ENCODE peak calls at places on chromosomes 7 and 10, in nine cellular contexts. K, Z, R, U, N, C, D, O and I are unnamed samples.

GRCh38 chr10:57955076-57955475 is 312.6 kb downstream of the IPMK start:
- DNase-seq in Z (no peak), U (no peak), O (no peak), K (no peak), C (no peak), N (no peak), D (no peak), R (no peak), I (no peak)

GRCh38 chr10:132933308-132934042 is 8.9 kb downstream of the CFAP46 start:
- DNase-seq in K (no peak), R (no peak), O (no peak), U (no peak), D (no peak), N (no peak), Z (no peak), C (no peak), I (no peak)

GRCh38 chr7:52992479-52993195 is 42.8 kb upstream of the POM121L12 start:
- DNase-seq in N (no peak), C (no peak), O (no peak), U (no peak), Z (no peak), D (no peak), K (no peak), R (no peak), I (no peak)

GRCh38 chr10:35498693-35499092 is 106.4 kb upstream of the GJD4 start:
- DNase-seq in O (no peak), R (no peak), K (no peak), Z (no peak), C (no peak), N (no peak), U (peak), D (no peak), I (no peak)

GRCh38 chr10:5552376-5553321 is 27.9 kb downstream of the CALML3 start:
- DNase-seq in D (no peak), C (no peak), R (no peak), Z (no peak), N (no peak), K (no peak), O (no peak), U (no peak), I (no peak)

GRCh38 chr7:12865593-12865992 is 178.2 kb downstream of the ARL4A start:
- DNase-seq in K (no peak), C (no peak), R (no peak), U (peak), Z (no peak), N (no peak), O (no peak), D (no peak), I (peak)

GRCh38 chr10:110512461-110513187 is 14.9 kb downstream of the DUSP5 start:
- DNase-seq in R (peak), N (no peak), C (no peak), Z (no peak), K (no peak), O (no peak), U (peak), D (no peak), I (no peak)

GRCh38 chr10:74949434-74949833 is 123.0 kb downstream of the KAT6B start:
- DNase-seq in D (no peak), Z (no peak), C (no peak), R (no peak), O (no peak), N (no peak), K (no peak), U (peak), I (no peak)

GRCh38 chr7:131223151-131223550 is 104.5 kb upstream of the MKLN1 start:
- DNase-seq in Z (no peak), R (no peak), U (no peak), O (no peak), K (no peak), N (no peak), C (no peak), D (no peak), I (no peak)

GRCh38 chr10:19788075-19788686 is 28.1 kb upstream of the PLXDC2 start:
- DNase-seq in O (no peak), Z (no peak), N (peak), K (no peak), D (peak), U (peak), C (no peak), R (peak), I (peak)

GRCh38 chr7:90654718-90655427 is 58.8 kb downstream of the CDK14 start:
- DNase-seq in C (no peak), U (no peak), Z (no peak), D (no peak), O (no peak), R (no peak), K (no peak), N (no peak), I (no peak)

GRCh38 chr7:64747802-64748201 is 46.4 kb upstream of the ZNF138 start:
- DNase-seq in R (no peak), O (no peak), C (no peak), K (no peak), Z (no peak), N (no peak), U (no peak), D (no peak), I (no peak)